ENCODE peak calls at places on chromosomes 11 and 22, in ten cellular contexts. O is cardiac fibroblast, Q is astrocyte, B is retinal pigment epithelial cell, U is fibroblast of pulmonary artery, E is OCI-LY7, J is IMR-90, H is heart right ventricle, F is HFF-Myc, N is A549. V is an unnamed sample.

GRCh38 chr11:26231252-26231661 is 100.7 kb upstream of the ANO3 start:
- DNase-seq in O (peak), Q (peak), B (peak), U (peak), E (no peak), J (peak), H (no peak), F (peak), N (peak), V (peak)

GRCh38 chr22:19714320-19715252 is at the start of gene SEPTIN5:
- DNase-seq in O (no peak), Q (no peak), B (no peak), U (no peak), E (no peak), J (no peak), H (no peak), F (no peak), N (no peak), V (no peak)

GRCh38 chr11:100876826-100877545 is 189.9 kb downstream of the ARHGAP42 start:
- DNase-seq in O (peak), Q (peak), B (peak), U (peak), E (no peak), J (peak), H (peak), F (peak), N (peak), V (peak)

GRCh38 chr11:12139144-12139881 is 28.9 kb downstream of the MICAL2 start:
- DNase-seq in O (peak), Q (peak), B (no peak), U (peak), E (no peak), J (peak), H (no peak), F (no peak), N (no peak), V (peak)

GRCh38 chr11:111306321-111306720 is 8.0 kb downstream of the POU2AF3 start:
- DNase-seq in O (no peak), Q (no peak), B (no peak), U (no peak), E (no peak), J (no peak), H (no peak), F (no peak), N (no peak), V (no peak)

GRCh38 chr11:123776160-123776559 is 21.8 kb upstream of the OR6X1 start:
- DNase-seq in O (no peak), Q (no peak), B (no peak), U (no peak), E (no peak), J (no peak), H (no peak), F (no peak), N (no peak), V (no peak)

GRCh38 chr11:128324531-128325141 is 262.7 kb downstream of the ETS1 start:
- DNase-seq in O (no peak), Q (no peak), B (no peak), U (no peak), E (no peak), J (no peak), H (no peak), F (no peak), N (no peak), V (no peak)

GRCh38 chr11:9858218-9858617 is 194.3 kb downstream of the SWAP70 start:
- DNase-seq in O (no peak), Q (no peak), B (no peak), U (no peak), E (no peak), J (no peak), H (no peak), F (no peak), N (peak), V (no peak)

GRCh38 chr22:35752172-35752832 is 34.6 kb downstream of the APOL5 start:
- DNase-seq in O (no peak), Q (no peak), B (no peak), U (no peak), E (peak), J (no peak), H (no peak), F (no peak), N (no peak), V (no peak)
- TF ChIP-seq CTCF in O (no peak), Q (no peak), B (no peak), U (no peak), E (peak), J (no peak), H (no peak), F (no peak), N (no peak), V (no peak)

DNA sequence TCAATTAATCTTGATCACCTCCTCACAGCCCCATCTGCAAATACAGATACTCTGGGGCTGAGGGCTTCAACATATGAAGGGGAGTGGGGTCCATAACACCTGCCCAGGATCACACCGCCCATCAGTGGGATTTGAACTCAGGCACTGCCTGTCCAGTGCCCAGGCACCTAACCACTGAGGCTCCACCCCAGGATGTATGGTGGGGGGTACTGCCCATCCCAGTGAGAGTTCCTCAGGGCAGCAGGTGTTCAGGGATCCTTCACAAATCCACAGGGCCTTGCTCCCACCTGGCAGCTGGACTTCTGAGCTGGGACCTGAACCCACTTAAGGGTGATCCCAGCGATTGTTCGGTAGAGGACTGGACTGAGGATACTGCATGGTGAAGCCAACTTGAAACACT is 33.2 kb downstream of the PRDM11 start:
- DNase-seq in O (no peak), Q (no peak), B (no peak), U (no peak), E (no peak), J (no peak), H (no peak), F (no peak), N (no peak), V (no peak)
- H3K4me3 ChIP-seq in O (no peak), Q (peak), B (peak), U (peak), E (no peak), J (no peak), H (peak), F (peak), N (peak), V (peak)

GRCh38 chr11:1450958-1451710 is 35.4 kb downstream of the MOB2 start:
- DNase-seq in O (no peak), Q (no peak), B (no peak), U (no peak), E (no peak), J (no peak), H (no peak), F (no peak), N (no peak), V (no peak)
- TF ChIP-seq CTCF in O (no peak), Q (no peak), B (no peak), U (no peak), E (no peak), J (no peak), H (no peak), F (no peak), N (no peak), V (no peak)

GRCh38 chr22:21631025-21631424 is 1.2 kb upstream of the YDJC start:
- DNase-seq in O (no peak), Q (no peak), B (no peak), U (no peak), E (no peak), J (no peak), H (no peak), F (no peak), N (no peak), V (no peak)
- H3K4me3 ChIP-seq in O (no peak), Q (no peak), B (no peak), U (no peak), E (no peak), J (no peak), H (no peak), F (no peak), N (no peak), V (no peak)

V was measured in AG04449.